ENCODE peak calls at places on chromosomes 7 and 10, in seven cellular contexts. U is AG10803; W is kidney tubule cell; L is naive thymus-derived CD8-positive, alpha-beta T cell; Q is stimulated activated naive CD8-positive, alpha-beta T cell treated with anti-CD3 and anti-CD28 coated beads, Interleukin-15, Interleukin-2, amounts not matched to agents 100 U/mL and 50 U/mL, for 24 hours; T is posterior vena cava; A is stimulated activated CD4-positive, alpha-beta T cell treated with anti-CD3 and anti-CD28 coated beads, Interleukin-4, amount 100 ng/mL, for 4 hours. Z is an unnamed sample.

GRCh38 chr7:68529221-68529620 is 1069.1 kb upstream of the AUTS2 start:
- DNase-seq in T (no peak), Q (no peak), L (no peak), W (no peak), U (no peak), A (no peak), Z (no peak)

GRCh38 chr10:42519079-42519478 is 119.3 kb downstream of the ZNF33B start:
- DNase-seq in L (no peak), T (no peak), Q (no peak), A (no peak), W (no peak), U (no peak), Z (no peak)

GRCh38 chr7:158017226-158018060 is 570.2 kb downstream of the PTPRN2 start:
- DNase-seq in Q (no peak), W (no peak), A (no peak), L (no peak), T (peak; percentile 63), U (no peak), Z (no peak)

GRCh38 chr10:22624289-22624738 is 90.1 kb downstream of the PIP4K2A start:
- DNase-seq in L (no peak), Q (no peak), A (no peak), W (peak; percentile 83), T (no peak), U (peak; percentile 84), Z (no peak)

GRCh38 chr7:76233538-76234281 is 32.0 kb downstream of the SRRM3 start:
- DNase-seq in Q (no peak), A (no peak), T (no peak), W (no peak), L (no peak), U (no peak), Z (no peak)

GRCh38 chr10:106038246-106038645 is 1126.3 kb downstream of the SORCS1 start:
- DNase-seq in T (no peak), U (no peak), L (no peak), W (no peak), A (no peak), Q (no peak), Z (no peak)

GRCh38 chr7:48173983-48174382 is 2.7 kb downstream of the ABCA13 start:
- DNase-seq in T (no peak), U (peak; percentile 30), Q (no peak), L (no peak), A (no peak), W (no peak), Z (no peak)

GRCh38 chr7:31782411-31782991 is 95.5 kb downstream of the PPP1R17 start:
- DNase-seq in A (no peak), Q (no peak), W (peak; percentile 78), U (peak; percentile 68), T (no peak), L (no peak), Z (no peak)

GRCh38 chr10:31709501-31709900 is 219.1 kb downstream of the ARHGAP12 start:
- DNase-seq in U (no peak), L (no peak), A (no peak), T (no peak), Q (no peak), W (no peak), Z (no peak)

GRCh38 chr7:25940086-25940906 is 211.7 kb upstream of the NFE2L3 start:
- DNase-seq in Q (no peak), T (no peak), L (no peak), U (no peak), W (no peak), A (no peak), Z (peak; percentile 7)

GRCh38 chr7:147182859-147183258 is 1066.3 kb downstream of the CNTNAP2 start:
- DNase-seq in L (no peak), A (no peak), U (peak; percentile 52), W (no peak), T (no peak), Q (no peak), Z (no peak)

GRCh38 chr10:110821508-110821907 is 50.2 kb upstream of the PDCD4 start:
- DNase-seq in W (no peak), L (no peak), A (no peak), U (no peak), T (no peak), Q (no peak), Z (no peak)

GRCh38 chr7:506391-506831 is 13.2 kb downstream of the PDGFA start:
- DNase-seq in L (no peak), T (peak; percentile 81), W (no peak), Q (no peak), U (no peak), A (no peak), Z (no peak)

GRCh38 chr7:149838992-149839408 is 825 bp downstream of the ZNF862 start:
- DNase-seq in U (peak; percentile 17), L (no peak), T (no peak), Q (no peak), A (no peak), W (peak; percentile 46), Z (no peak)

GRCh38 chr10:72847681-72848080 is 45.9 kb upstream of the OIT3 start:
- DNase-seq in W (peak; percentile 51), T (no peak), L (no peak), U (no peak), A (no peak), Q (no peak), Z (no peak)

GRCh38 chr7:67618569-67619543 is 622.2 kb downstream of the TYW1 start:
- DNase-seq in U (peak; percentile 12), Q (no peak), T (no peak), A (no peak), W (no peak), L (no peak), Z (no peak)

GRCh38 chr7:94228223-94228622 is 166.5 kb upstream of the COL1A2 start:
- DNase-seq in T (no peak), L (no peak), U (no peak), W (no peak), Q (no peak), A (no peak), Z (no peak)

GRCh38 chr7:158779061-158779992 is 50.0 kb downstream of the ESYT2 start:
- DNase-seq in A (no peak), U (no peak), Q (no peak), L (no peak), W (no peak), T (no peak), Z (peak; percentile 29)

GRCh38 chr7:101121996-101122932 is 4.6 kb upstream of the SERPINE1 start:
- DNase-seq in U (peak; percentile 98), L (no peak), W (peak; percentile 98), A (no peak), T (peak; percentile 96), Q (no peak), Z (no peak)

GRCh38 chr7:8908889-8909288 is 475.5 kb downstream of the NXPH1 start:
- DNase-seq in L (no peak), A (no peak), Q (no peak), W (no peak), T (no peak), U (no peak), Z (no peak)

GRCh38 chr10:71754562-71754961 is 18.8 kb downstream of the VSIR start:
- DNase-seq in T (no peak), W (no peak), Q (no peak), L (no peak), U (no peak), A (no peak), Z (no peak)

GRCh38 chr7:23600251-23600650 is 3.1 kb downstream of the CCDC126 start:
- DNase-seq in A (no peak), U (peak; percentile 62), T (no peak), W (no peak), L (no peak), Q (no peak), Z (no peak)

GRCh38 chr7:30135551-30136271 is 925 bp downstream of the MTURN start:
- DNase-seq in W (peak; percentile 71), Q (peak; percentile 50), L (peak; percentile 34), U (peak; percentile 74), A (peak; percentile 49), T (peak; percentile 90), Z (peak; percentile 67)

GRCh38 chr10:77925410-77925794 is 1.2 kb downstream of the DLG5 start:
- DNase-seq in A (no peak), Q (no peak), T (no peak), U (peak; percentile 49), L (no peak), W (peak; percentile 57), Z (no peak)

GRCh38 chr7:5699951-5700384 is 81.5 kb downstream of the RNF216 start:
- DNase-seq in U (no peak), T (no peak), W (peak; percentile 76), Q (peak; percentile 72), A (peak; percentile 47), L (peak; percentile 45), Z (peak; percentile 37)

GRCh38 chr7:105648561-105649401 is 67.5 kb upstream of the EFCAB10 start:
- DNase-seq in A (no peak), W (peak; percentile 75), Q (no peak), L (no peak), T (no peak), U (no peak), Z (no peak)

GRCh38 chr7:121505021-121505420 is 108.9 kb upstream of the FAM3C start:
- DNase-seq in Q (no peak), T (no peak), A (no peak), W (peak; percentile 91), L (no peak), U (peak; percentile 89), Z (no peak)

GRCh38 chr7:134452419-134452827 is 6.5 kb downstream of the AKR1B1 start:
- DNase-seq in A (no peak), U (no peak), L (no peak), Q (no peak), W (peak; percentile 96), T (no peak), Z (no peak)

GRCh38 chr10:3398825-3399646 is 226.5 kb upstream of the PITRM1 start:
- DNase-seq in L (no peak), U (peak; percentile 73), Q (no peak), A (no peak), W (peak; percentile 40), T (peak; percentile 72), Z (no peak)

GRCh38 chr7:140752533-140752932 is 56.0 kb downstream of the NDUFB2 start:
- DNase-seq in U (no peak), W (no peak), T (no peak), L (no peak), A (no peak), Q (no peak), Z (no peak)

GRCh38 chr7:66930341-66930740 is 9.3 kb downstream of the TMEM248 start:
- DNase-seq in Q (no peak), W (no peak), T (no peak), U (peak; percentile 27), L (no peak), A (no peak), Z (no peak)

GRCh38 chr7:45061352-45061751 is 27.4 kb downstream of the NACAD start:
- DNase-seq in L (no peak), A (no peak), Q (no peak), U (no peak), T (no peak), W (no peak), Z (no peak)

GRCh38 chr7:27346531-27347260 is 104.1 kb downstream of the EVX1 start:
- DNase-seq in W (peak; percentile 93), U (peak; percentile 77), L (no peak), A (no peak), T (no peak), Q (no peak), Z (no peak)

GRCh38 chr10:114030140-114030539 is 13.5 kb upstream of the ADRB1 start:
- DNase-seq in W (peak; percentile 59), Q (no peak), T (no peak), L (no peak), U (no peak), A (no peak), Z (no peak)

GRCh38 chr7:132456418-132456817 is 119.9 kb downstream of the PLXNA4 start:
- DNase-seq in A (no peak), L (no peak), W (no peak), Q (no peak), T (no peak), U (no peak), Z (no peak)

GRCh38 chr7:47561715-47562446 is 20.0 kb downstream of the TNS3 start:
- DNase-seq in A (no peak), T (no peak), Q (no peak), W (no peak), U (no peak), L (no peak), Z (no peak)

GRCh38 chr10:51649064-51649463 is 50.3 kb downstream of the CSTF2T start:
- DNase-seq in L (no peak), Q (no peak), W (no peak), T (no peak), A (no peak), U (no peak), Z (no peak)

GRCh38 chr10:44811072-44811471 is 100.1 kb upstream of the TMEM72 start:
- DNase-seq in T (no peak), U (no peak), L (no peak), A (no peak), W (no peak), Q (no peak), Z (no peak)

Z was measured in CD4-positive, CD25-positive, alpha-beta regulatory T cell.